ENCODE peak calls at places on chromosomes 7 and 10, in eight cellular contexts. F is adrenal gland, E is heart left ventricle, O is suprapubic skin, W is Peyer's patch, Z is erythroblast, B is GM12891, T is right lobe of liver. Y is an unnamed sample.

GRCh38 chr7:105399043-105399725 is 10.5 kb upstream of the SRPK2 start:
- DNase-seq in F (no peak), E (no peak), O (no peak), W (no peak), Z (no peak), B (no peak), T (no peak), Y (no peak)

GRCh38 chr10:26483554-26483953 is 45.4 kb downstream of the APBB1IP start:
- DNase-seq in F (no peak), E (no peak), O (no peak), W (no peak), Z (no peak), B (no peak), T (no peak), Y (no peak)

GRCh38 chr7:41029072-41029492 is 673.8 kb downstream of the INHBA start:
- DNase-seq in F (no peak), E (no peak), O (no peak), W (no peak), Z (no peak), B (no peak), T (no peak), Y (peak)

GRCh38 chr10:121152033-121152432 is 300.9 kb downstream of the WDR11 start:
- DNase-seq in F (no peak), E (no peak), O (no peak), W (no peak), Z (no peak), B (no peak), T (no peak), Y (no peak)

GRCh38 chr7:75756340-75757297 is 15.4 kb downstream of the CCL26 start:
- DNase-seq in F (peak), E (no peak), O (no peak), W (no peak), Z (peak), B (no peak), T (no peak), Y (no peak)

GRCh38 chr10:63554666-63555065 is 33.5 kb downstream of the REEP3 start:
- DNase-seq in F (no peak), E (no peak), O (no peak), W (no peak), Z (no peak), B (peak), T (no peak), Y (peak)

GRCh38 chr7:118153551-118154177 is 30.3 kb upstream of the LSM8 start:
- DNase-seq in F (no peak), E (no peak), O (no peak), W (no peak), Z (peak), B (no peak), T (no peak), Y (peak)

GRCh38 chr10:128875955-128876354 is 591.1 kb upstream of the MGMT start:
- DNase-seq in F (no peak), E (peak), O (peak), W (no peak), Z (no peak), B (no peak), T (no peak), Y (no peak)

GRCh38 chr7:45721949-45722598 is 147.9 kb downstream of the ADCY1 start:
- DNase-seq in F (peak), E (no peak), O (no peak), W (peak), Z (no peak), B (no peak), T (no peak), Y (no peak)

GRCh38 chr10:132566892-132567291 is 29.3 kb downstream of the INPP5A start:
- DNase-seq in F (no peak), E (no peak), O (no peak), W (no peak), Z (no peak), B (no peak), T (no peak), Y (no peak)

GRCh38 chr7:111784311-111784710 is 222.0 kb upstream of the IMMP2L start:
- DNase-seq in F (no peak), E (no peak), O (no peak), W (no peak), Z (no peak), B (no peak), T (no peak), Y (no peak)

GRCh38 chr10:84901885-84902284 is 573.5 kb downstream of the CCSER2 start:
- DNase-seq in F (no peak), E (no peak), O (no peak), W (no peak), Z (no peak), B (no peak), T (no peak), Y (no peak)

GRCh38 chr7:149196705-149197171 is 1.4 kb downstream of the ZNF282 start:
- DNase-seq in F (no peak), E (no peak), O (no peak), W (no peak), Z (peak), B (no peak), T (no peak), Y (peak)

GRCh38 chr7:41792099-41792498 is 89.2 kb upstream of the INHBA start:
- DNase-seq in F (no peak), E (no peak), O (no peak), W (no peak), Z (no peak), B (no peak), T (no peak), Y (no peak)

GRCh38 chr7:122013070-122013469 is 131.0 kb downstream of the AASS start:
- DNase-seq in F (no peak), E (no peak), O (no peak), W (no peak), Z (no peak), B (no peak), T (no peak), Y (no peak)

DNA sequence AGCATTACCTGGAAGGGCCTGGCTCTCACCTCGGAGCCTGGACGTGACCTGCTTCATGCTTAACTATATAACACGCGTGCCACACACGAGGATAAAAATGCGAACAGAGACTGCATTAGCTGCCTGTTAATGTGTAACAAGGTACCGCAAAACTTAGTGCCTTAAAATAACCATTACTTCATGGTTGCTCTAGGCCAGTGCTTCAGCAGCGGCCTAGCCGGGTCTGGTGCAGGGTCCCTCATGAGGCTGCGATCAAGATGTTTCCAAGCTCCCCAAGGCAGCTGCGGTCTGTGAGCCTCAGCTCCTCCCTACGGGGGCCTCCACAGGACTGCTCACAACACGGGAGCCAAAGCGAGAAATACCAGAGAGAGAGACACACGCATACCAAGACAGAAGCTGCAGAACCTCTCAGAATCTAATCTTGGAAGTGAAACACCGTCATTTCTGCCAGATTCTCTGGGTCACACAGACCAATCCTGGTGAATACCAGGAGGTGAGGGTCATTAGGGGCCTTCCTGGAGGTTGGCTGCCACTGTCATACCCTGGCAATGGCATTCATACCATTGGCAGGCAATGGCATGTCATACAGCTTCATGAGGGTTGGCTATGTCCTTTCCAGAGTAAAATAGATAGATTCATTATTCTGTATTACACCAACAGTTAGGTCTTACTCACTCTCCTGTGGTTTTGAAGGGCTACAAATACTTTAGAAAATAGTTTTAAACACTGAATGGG is 94.5 kb downstream of the HIPK2 start:
- DNase-seq in F (peak), E (no peak), O (no peak), W (no peak), Z (no peak), B (no peak), T (no peak), Y (no peak)
- TF ChIP-seq POLR2A in F (no peak), E (no peak), O (no peak), W (no peak), Z (no peak), B (no peak), T (no peak), Y (no peak)

GRCh38 chr7:151754142-151754590 is 122.7 kb downstream of the PRKAG2 start:
- DNase-seq in F (peak), E (peak), O (no peak), W (peak), Z (peak), B (peak), T (peak), Y (peak)
- TF ChIP-seq POLR2A in F (peak), E (no peak), O (no peak), W (no peak), Z (no peak), B (no peak), T (no peak), Y (no peak)

DNA sequence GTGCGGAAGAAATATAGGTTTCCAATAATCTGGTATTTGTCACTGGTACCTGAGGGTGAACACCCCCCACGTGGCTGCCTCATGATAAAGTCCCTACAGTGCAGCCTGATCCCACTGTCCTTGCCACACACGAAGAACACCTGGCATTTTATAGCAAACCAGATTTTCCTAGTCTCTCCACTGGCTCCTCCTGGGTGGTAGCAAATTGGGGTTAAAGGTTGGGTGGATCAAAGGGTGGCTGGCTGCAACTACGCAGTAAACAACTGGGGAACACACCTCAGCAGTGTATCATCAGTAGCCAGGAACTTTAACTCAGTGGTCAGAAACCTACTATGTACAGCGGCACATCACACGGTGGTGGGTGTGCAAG is 10.3 kb downstream of the SEPHS1 start:
- DNase-seq in F (no peak), E (no peak), O (no peak), W (peak), Z (no peak), B (no peak), T (no peak), Y (no peak)
- TF ChIP-seq POLR2A in F (no peak), E (no peak), O (no peak), W (no peak), Z (no peak), B (no peak), T (no peak), Y (no peak)

GRCh38 chr7:107946881-107947280 is 55.9 kb downstream of the DLD start:
- DNase-seq in F (no peak), E (no peak), O (no peak), W (no peak), Z (no peak), B (no peak), T (no peak), Y (no peak)
- TF ChIP-seq POLR2A in F (no peak), E (no peak), O (no peak), W (no peak), Z (no peak), B (no peak), T (no peak), Y (no peak)

DNA sequence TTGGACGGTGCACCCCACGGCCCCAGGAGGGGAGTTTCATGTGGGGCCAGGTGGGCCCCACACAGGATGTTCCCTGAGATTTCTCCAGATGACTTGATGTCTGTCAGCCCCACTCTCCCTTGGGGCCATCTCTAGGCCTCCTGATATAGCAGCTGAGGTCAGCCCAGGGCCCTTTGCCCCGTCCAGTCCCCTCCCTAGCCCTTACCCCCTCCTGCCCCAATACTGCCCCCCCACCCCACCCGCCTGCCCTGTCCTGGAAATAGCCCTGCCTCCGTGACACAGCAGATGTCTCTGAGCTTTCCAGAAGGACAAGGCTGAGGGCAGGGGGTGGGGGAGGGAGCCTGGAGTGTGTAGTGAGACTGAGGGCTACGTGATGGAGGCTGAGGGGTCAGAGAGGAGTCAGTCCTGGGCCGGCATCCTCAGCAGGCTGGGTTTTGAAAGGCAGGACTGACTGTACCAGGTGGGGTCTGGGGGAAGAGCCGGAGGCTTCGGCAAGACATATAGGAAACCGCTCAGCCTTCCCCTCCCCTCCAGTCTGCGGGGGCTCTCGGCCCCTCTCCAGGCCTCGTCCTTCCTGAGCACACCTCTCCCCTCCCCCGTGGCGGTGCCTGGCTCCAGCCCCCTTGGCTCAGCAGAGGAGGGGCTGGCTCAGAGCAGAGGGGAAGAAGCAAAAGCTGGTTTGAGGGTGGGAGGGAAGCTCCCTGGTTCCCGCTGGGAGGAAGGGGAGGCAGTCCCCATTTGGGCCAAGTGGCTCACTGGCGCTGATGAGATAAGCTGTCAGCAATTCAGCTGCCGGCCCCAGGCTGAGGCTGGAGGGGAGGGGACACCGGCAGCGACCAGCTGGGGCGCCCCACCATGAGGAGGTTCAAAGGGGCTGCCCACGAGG is 2.0 kb downstream of the FLNC start:
- DNase-seq in F (no peak), E (peak), O (no peak), W (no peak), Z (peak), B (no peak), T (no peak), Y (peak)
- TF ChIP-seq POLR2A in F (no peak), E (no peak), O (no peak), W (no peak), Z (no peak), B (no peak), T (no peak), Y (no peak)

DNA sequence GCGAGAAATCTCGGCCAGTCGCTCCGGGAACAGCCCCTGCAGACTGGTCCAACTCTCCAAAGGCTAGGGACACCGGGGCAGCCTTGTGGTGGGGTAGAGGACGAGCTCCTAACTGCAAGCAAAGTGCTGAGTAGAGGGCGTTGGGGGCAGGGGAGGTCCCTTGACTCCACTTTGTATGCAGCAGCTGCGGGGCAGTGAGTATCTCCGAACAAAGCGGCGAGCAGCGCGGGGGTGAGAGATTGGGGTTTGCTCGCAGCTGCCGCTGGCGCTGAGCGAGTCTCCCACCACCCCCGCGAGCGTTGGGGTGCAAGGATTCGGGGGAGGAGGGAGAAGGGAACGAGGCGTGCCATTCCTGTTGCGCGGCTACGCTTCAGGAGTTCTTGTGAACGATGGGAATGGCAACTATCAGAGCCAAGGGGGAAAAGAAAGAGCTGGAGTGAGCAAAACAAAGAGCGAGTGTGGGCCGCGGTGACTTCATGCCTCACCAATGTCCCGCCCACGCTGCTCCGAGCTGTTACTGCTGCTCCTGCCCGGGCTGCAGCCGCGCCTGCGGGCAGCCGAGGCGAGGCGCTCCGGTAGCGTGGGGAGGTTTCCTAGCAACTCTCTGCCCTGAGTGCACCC is 414 bp upstream of the ITGB8 start:
- DNase-seq in F (peak), E (peak), O (peak), W (peak), Z (peak), B (peak), T (peak), Y (peak)
- TF ChIP-seq POLR2A in F (peak), E (no peak), O (no peak), W (peak), Z (no peak), B (peak), T (no peak), Y (peak)

Y was measured in H54.